ENCODE peak calls at places on chromosomes 3 and 15, in five cellular contexts. W is endothelial cell of umbilical vein, R is adrenal gland, I is IMR-90, J is A549. N is an unnamed sample.

GRCh38 chr3:195046441-195046840 is 224.5 kb downstream of the XXYLT1 start:
- DNase-seq in W (no peak), R (no peak), I (no peak), J (no peak), N (no peak)

GRCh38 chr15:79743032-79743431 is 153.8 kb downstream of the MTHFS start:
- DNase-seq in W (no peak), R (no peak), I (no peak), J (peak; percentile 29), N (no peak)

GRCh38 chr3:36991923-36992805 is 767 bp downstream of the EPM2AIP1 start:
- DNase-seq in W (no peak), R (peak; percentile 25), I (peak; percentile 74), J (peak; percentile 48), N (peak; percentile 62)

GRCh38 chr3:143070977-143071551 is 48.5 kb upstream of the CHST2 start:
- DNase-seq in W (no peak), R (no peak), I (peak; percentile 82), J (peak; percentile 48), N (no peak)

GRCh38 chr3:24773798-24774197 is 279.1 kb upstream of the THRB start:
- DNase-seq in W (peak; percentile 61), R (peak; percentile 74), I (peak; percentile 41), J (peak; percentile 77), N (peak; percentile 72)

GRCh38 chr3:195198424-195199346 is 72.3 kb downstream of the XXYLT1 start:
- DNase-seq in W (no peak), R (peak; percentile 4), I (no peak), J (no peak), N (no peak)

GRCh38 chr3:134677196-134677986 is 26.6 kb upstream of the KY start:
- DNase-seq in W (peak; percentile 5), R (peak; percentile 38), I (no peak), J (peak; percentile 19), N (peak; percentile 64)

GRCh38 chr15:65021475-65021874 is 8.0 kb downstream of the MTFMT start:
- DNase-seq in W (no peak), R (no peak), I (no peak), J (no peak), N (no peak)

GRCh38 chr15:83207622-83208356 is at the start of gene HDGFL3:
- DNase-seq in W (peak; percentile 59), R (peak; percentile 57), I (peak; percentile 39), J (peak; percentile 74), N (peak; percentile 24)

GRCh38 chr3:107236661-107237375 is 140.4 kb upstream of the CCDC54 start:
- DNase-seq in W (no peak), R (no peak), I (no peak), J (no peak), N (no peak)

GRCh38 chr3:42709621-42710020 is 7.0 kb upstream of the HHATL start:
- DNase-seq in W (no peak), R (no peak), I (no peak), J (no peak), N (no peak)

GRCh38 chr3:74593152-74593551 is 21.3 kb downstream of the CNTN3 start:
- DNase-seq in W (no peak), R (no peak), I (no peak), J (no peak), N (no peak)

GRCh38 chr3:171101982-171102610 is 75.6 kb upstream of the SLC2A2 start:
- DNase-seq in W (no peak), R (no peak), I (peak; percentile 81), J (no peak), N (peak; percentile 8)

GRCh38 chr3:191330309-191330712 is at the start of gene UTS2B:
- DNase-seq in W (peak; percentile 79), R (peak; percentile 13), I (peak; percentile 93), J (peak; percentile 29), N (no peak)

GRCh38 chr3:191329654-191330308 is 545 bp downstream of the UTS2B start:
- DNase-seq in W (peak; percentile 73), R (peak; percentile 51), I (peak; percentile 71), J (peak; percentile 29), N (peak; percentile 53)

GRCh38 chr3:191327526-191327925 is 1.7 kb upstream of the CCDC50 start:
- DNase-seq in W (peak; percentile 34), R (no peak), I (no peak), J (no peak), N (no peak)

GRCh38 chr3:191328383-191328962 is 721 bp upstream of the CCDC50 start:
- DNase-seq in W (peak; percentile 22), R (no peak), I (no peak), J (no peak), N (no peak)

DNA sequence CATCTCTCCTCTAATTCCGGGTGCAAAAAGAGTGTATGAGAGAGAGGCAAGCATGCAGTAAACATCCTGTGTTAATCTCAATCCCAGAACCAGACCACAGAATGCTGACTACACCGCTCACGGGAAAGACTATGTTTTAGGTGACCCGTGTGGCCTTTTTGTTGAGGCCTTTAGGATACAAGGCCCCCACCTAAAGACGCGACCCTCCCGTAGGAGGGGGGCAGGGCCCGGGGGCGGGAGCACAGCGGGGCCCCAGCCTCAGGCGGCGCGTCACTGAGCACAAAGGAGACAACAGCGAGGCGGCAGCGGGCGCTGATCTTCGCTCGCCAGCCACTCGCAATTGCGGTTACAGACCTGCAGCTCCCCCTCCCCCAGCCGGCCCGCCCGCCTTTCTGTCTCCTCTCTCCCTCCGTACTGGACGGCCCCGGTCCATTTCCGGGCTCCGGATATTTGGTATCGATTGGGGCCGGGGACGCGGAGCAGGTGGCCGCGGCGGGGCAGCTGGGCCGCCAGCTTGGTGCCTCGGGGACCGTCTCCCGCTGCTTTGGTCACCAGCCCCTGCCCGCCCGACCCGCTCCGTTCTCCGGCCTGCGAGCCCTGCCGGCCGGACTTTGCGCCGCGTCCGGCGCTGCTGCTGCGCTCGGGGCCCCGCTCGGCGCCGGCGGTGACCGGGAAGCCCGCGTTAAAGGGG is at the start of gene CCDC50:
- DNase-seq in W (peak; percentile 78), R (peak; percentile 94), I (peak; percentile 72), J (peak; percentile 65), N (peak; percentile 79)
- TF ChIP-seq POLR2A in W (peak; percentile 64), R (peak; percentile 80), I (no peak), J (peak; percentile 33), N (peak; percentile 38)

DNA sequence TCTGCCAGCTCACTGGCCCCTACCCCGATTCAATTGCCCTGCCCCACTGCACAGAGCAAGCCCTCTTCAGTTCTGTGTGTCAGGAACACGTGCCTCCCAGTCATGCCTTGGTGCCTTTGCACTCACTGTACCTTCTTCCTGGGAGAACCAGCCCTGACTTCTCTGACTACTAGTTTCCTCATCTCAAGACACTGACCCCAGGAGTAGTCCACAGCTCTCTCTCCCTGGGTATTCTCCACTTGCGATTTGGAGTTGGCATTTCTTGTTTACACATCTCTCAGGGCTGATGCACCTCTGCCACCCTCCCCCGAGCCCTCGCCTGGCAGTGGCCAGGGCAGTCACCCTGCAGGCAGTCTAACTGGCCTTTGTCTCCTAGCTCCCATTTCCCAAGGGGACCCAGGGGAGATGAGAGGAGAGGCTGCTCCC is 5.7 kb downstream of the CISH start:
- DNase-seq in W (no peak), R (no peak), I (no peak), J (no peak), N (no peak)
- H3K4me3 ChIP-seq in W (no peak overlapping the region), R (no peak overlapping the region), I (no peak overlapping the region), J (no peak overlapping the region), N (no peak overlapping the region)

GRCh38 chr15:94674251-94674650 is 442.9 kb downstream of the MCTP2 start:
- DNase-seq in W (peak; percentile 37), R (no peak), I (no peak), J (no peak), N (no peak)

GRCh38 chr15:94667109-94667508 is 435.7 kb downstream of the MCTP2 start:
- DNase-seq in W (no peak), R (no peak), I (no peak), J (no peak), N (no peak)

GRCh38 chr15:94673801-94674200 is 442.4 kb downstream of the MCTP2 start:
- DNase-seq in W (peak; percentile 30), R (no peak), I (no peak), J (no peak), N (no peak)

GRCh38 chr15:94670436-94671034 is 439.2 kb downstream of the MCTP2 start:
- DNase-seq in W (peak; percentile 84), R (no peak), I (peak; percentile 35), J (peak; percentile 38), N (peak; percentile 57)

DNA sequence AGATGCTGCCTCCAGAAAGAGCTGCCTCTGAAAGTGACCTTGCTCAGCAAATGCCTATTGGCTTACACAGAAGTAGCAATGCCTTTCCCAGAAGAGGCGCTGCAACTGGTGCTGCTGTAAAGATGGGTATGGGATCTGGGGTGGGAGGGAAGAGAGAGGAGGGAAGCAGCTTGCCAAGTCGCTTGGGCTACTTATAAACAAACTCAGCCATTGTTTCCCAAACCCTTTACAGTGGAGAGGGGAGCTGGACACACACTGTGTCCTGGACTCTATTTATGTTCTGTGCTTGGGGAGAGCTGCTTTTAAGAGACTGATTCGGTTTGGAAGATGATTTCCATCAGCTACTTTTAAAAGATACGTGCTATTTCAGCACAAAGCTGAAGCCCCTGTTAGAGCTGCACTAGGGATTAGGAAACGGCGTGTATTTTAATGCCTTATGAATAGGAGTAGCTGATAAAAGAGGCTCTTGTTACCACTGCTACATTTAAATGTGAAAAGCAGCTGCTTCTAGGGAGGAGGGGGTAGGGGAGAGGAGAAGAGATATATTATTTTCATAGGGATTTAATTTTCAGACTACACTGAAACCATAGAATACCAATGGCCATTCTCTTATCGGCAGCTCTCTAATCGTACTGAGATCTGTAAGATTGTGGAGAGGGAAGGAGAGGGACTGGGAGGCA is 440.6 kb downstream of the MCTP2 start:
- DNase-seq in W (peak; percentile 94), R (no peak), I (peak; percentile 6), J (peak; percentile 9), N (no peak)
- TF ChIP-seq CTCF in W (peak; percentile 14), R (no peak), I (no peak), J (no peak), N (no peak)

DNA sequence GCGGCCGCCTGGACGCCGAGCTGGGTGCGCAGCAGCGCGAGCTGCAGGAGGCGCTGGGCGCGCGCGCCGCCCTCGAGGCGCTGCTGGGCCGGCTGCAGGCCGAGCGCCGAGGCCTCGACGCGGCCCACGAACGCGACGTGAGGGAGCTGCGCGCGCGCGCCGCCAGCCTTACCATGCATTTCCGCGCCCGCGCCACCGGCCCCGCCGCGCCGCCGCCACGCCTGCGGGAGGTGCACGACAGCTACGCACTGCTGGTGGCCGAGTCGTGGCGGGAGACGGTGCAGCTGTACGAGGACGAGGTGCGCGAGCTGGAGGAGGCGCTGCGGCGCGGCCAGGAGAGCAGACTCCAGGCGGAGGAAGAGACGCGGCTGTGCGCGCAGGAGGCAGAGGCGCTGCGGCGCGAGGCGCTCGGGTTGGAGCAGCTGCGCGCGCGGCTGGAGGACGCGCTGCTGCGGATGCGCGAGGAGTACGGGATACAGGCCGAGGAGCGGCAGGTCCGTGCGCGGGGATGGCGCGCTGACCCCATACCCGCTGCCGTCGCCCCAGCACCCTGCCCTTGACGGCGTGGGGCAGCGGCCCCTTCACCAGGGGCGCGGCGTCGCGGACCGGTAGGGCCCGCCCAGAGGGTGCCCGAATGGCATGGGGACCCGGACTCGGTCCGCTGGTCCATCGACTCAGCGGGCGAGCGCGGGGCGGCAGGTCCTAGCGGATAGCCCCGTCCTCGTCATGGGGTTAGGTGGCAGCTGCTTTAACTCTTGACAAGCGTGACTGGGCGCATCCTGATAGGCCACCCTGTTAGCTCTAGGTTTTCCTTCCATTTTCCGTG is 849 bp downstream of the SYNM start:
- DNase-seq in W (peak; percentile 68), R (peak; percentile 63), I (peak; percentile 66), J (peak; percentile 81), N (peak; percentile 37)
- TF ChIP-seq POLR2A in W (no peak), R (no peak), I (peak; percentile 20), J (peak; percentile 13), N (no peak)